ENCODE peak calls at places on chromosome 14, in ten cellular contexts. L, P, T, U, E, V, I, R, Y and W are unnamed samples.

GRCh38 chr14:105290598-105291356 is 10.0 kb downstream of the BRF1 start:
- DNase-seq in V (no peak), E (no peak), L (no peak), T (no peak), Y (no peak), U (no peak), R (no peak), I (no peak), P (no peak), W (no peak)

GRCh38 chr14:102776761-102777710 is at the start of gene TRAF3:
- DNase-seq in P (peak), U (peak), I (peak), R (no peak), V (peak), T (no peak), L (no peak), Y (peak), E (peak), W (peak)

GRCh38 chr14:49977126-49977841 is 84.4 kb downstream of the ARF6 start:
- DNase-seq in Y (no peak), E (no peak), P (no peak), T (no peak), I (no peak), L (no peak), U (no peak), R (no peak), V (no peak), W (no peak)

GRCh38 chr14:86838363-86838762 is 1154.6 kb downstream of the GALC start:
- DNase-seq in L (no peak), T (no peak), U (no peak), I (no peak), V (no peak), Y (peak), P (peak), R (no peak), E (no peak), W (no peak)

GRCh38 chr14:61704554-61704953 is 9.2 kb downstream of the HIF1A start:
- DNase-seq in L (no peak), E (no peak), U (no peak), R (no peak), P (no peak), Y (no peak), V (no peak), T (no peak), I (no peak), W (no peak)

GRCh38 chr14:103091041-103091882 is 3.3 kb upstream of the EXOC3L4 start:
- DNase-seq in V (peak), Y (no peak), P (no peak), L (no peak), I (peak), R (no peak), E (no peak), U (peak), T (no peak), W (no peak)

GRCh38 chr14:87617079-87617478 is 375.9 kb downstream of the GALC start:
- DNase-seq in V (no peak), R (no peak), E (peak), L (no peak), I (no peak), T (no peak), Y (no peak), P (no peak), U (no peak), W (no peak)

GRCh38 chr14:61653507-61653906 is 41.8 kb upstream of the HIF1A start:
- DNase-seq in U (no peak), L (no peak), E (no peak), R (no peak), V (peak), P (peak), Y (peak), T (no peak), I (no peak), W (peak)

GRCh38 chr14:78700236-78700635 is 530.1 kb downstream of the NRXN3 start:
- DNase-seq in T (no peak), U (no peak), V (no peak), R (peak), I (no peak), Y (no peak), E (no peak), L (no peak), P (peak), W (no peak)